ENCODE peak calls at places on chromosomes 12 and 14, in five cellular contexts. J is myocyte; B is stimulated activated CD4-positive, alpha-beta T cell treated with anti-CD3 and anti-CD28 coated beads, Interleukin-1b, Interleukin-23, amount 100 ng/mL, for 1 hour; F is nephron progenitor cell; U is SIG-M5. G is an unnamed sample.

GRCh38 chr14:76651410-76652055 is 109.7 kb upstream of the VASH1 start:
- DNase-seq in J (no peak), F (no peak), B (no peak), U (no peak), G (no peak)

GRCh38 chr14:100673085-100673806 is 53.4 kb upstream of the DLK1 start:
- DNase-seq in B (no peak), U (no peak), F (no peak), J (no peak), G (peak; percentile 62)

GRCh38 chr14:70857499-70857895 is 48.2 kb upstream of the MAP3K9 start:
- DNase-seq in B (no peak), U (no peak), J (no peak), F (no peak), G (no peak)

GRCh38 chr14:54166049-54166950 is 209.7 kb upstream of the BMP4 start:
- DNase-seq in B (no peak), J (no peak), F (no peak), U (no peak), G (no peak)

GRCh38 chr12:53603196-53603595 is 23.0 kb downstream of the ATF7 start:
- DNase-seq in B (no peak), F (no peak), J (no peak), U (no peak), G (no peak)

GRCh38 chr12:105992849-105993740 is 145.7 kb downstream of the NUAK1 start:
- DNase-seq in J (peak; percentile 70), U (no peak), F (no peak), B (no peak), G (no peak)

GRCh38 chr12:124485371-124485770 is 82.0 kb downstream of the NCOR2 start:
- DNase-seq in F (no peak), U (no peak), B (no peak), J (no peak), G (no peak)

GRCh38 chr12:109377139-109377685 is 29.5 kb downstream of the MYO1H start:
- DNase-seq in U (no peak), J (no peak), B (no peak), F (no peak), G (peak; percentile 39)

GRCh38 chr12:57240069-57240921 is 10.7 kb downstream of the STAC3 start:
- DNase-seq in B (no peak), J (peak; percentile 56), U (no peak), F (no peak), G (peak; percentile 52)

GRCh38 chr12:32051511-32052299 is 54.9 kb upstream of the BICD1 start:
- DNase-seq in B (no peak), F (no peak), J (peak; percentile 26), U (peak; percentile 55), G (no peak)

GRCh38 chr12:122896662-122897061 is 738 bp upstream of the VPS37B start:
- DNase-seq in F (no peak), B (no peak), U (no peak), J (no peak), G (no peak)

GRCh38 chr14:102593841-102594170 is 1.4 kb downstream of the RCOR1 start:
- DNase-seq in U (no peak), B (no peak), J (no peak), F (no peak), G (no peak)

GRCh38 chr12:79555006-79555925 is 135.5 kb downstream of the PAWR start:
- DNase-seq in F (no peak), U (no peak), B (no peak), J (peak; percentile 63), G (no peak)

GRCh38 chr12:14927267-14927666 is 11.1 kb downstream of the ERP27 start:
- DNase-seq in B (no peak), U (no peak), J (no peak), F (no peak), G (no peak)

GRCh38 chr14:26255213-26255612 is 342.6 kb downstream of the NOVA1 start:
- DNase-seq in B (no peak), U (no peak), J (peak; percentile 13), F (no peak), G (no peak)

GRCh38 chr12:80272516-80272915 is 171.5 kb upstream of the PTPRQ start:
- DNase-seq in B (no peak), U (no peak), F (no peak), J (no peak), G (no peak)

GRCh38 chr12:19402743-19403400 is 36.4 kb upstream of the AEBP2 start:
- DNase-seq in B (no peak), U (no peak), F (no peak), J (peak; percentile 96), G (no peak)

GRCh38 chr14:90534091-90534837 is 137.4 kb downstream of the CALM1 start:
- DNase-seq in F (no peak), U (no peak), B (no peak), J (peak; percentile 79), G (no peak)

GRCh38 chr12:49882248-49882850 is 21.4 kb downstream of the FAIM2 start:
- DNase-seq in B (no peak), U (no peak), F (no peak), J (no peak), G (no peak)

GRCh38 chr14:105938055-105938863 is 411.9 kb downstream of the TMEM121 start:
- DNase-seq in B (no peak), F (no peak), U (no peak), J (no peak), G (no peak)

GRCh38 chr12:46556105-46556559 is 183.6 kb upstream of the SLC38A2 start:
- DNase-seq in U (no peak), J (peak; percentile 95), B (no peak), F (no peak), G (no peak)

GRCh38 chr12:129025055-129025454 is 171.8 kb downstream of the GLT1D1 start:
- DNase-seq in F (no peak), B (no peak), U (no peak), J (no peak), G (no peak)

GRCh38 chr12:49950310-49951251 is at the start of gene AQP2:
- DNase-seq in U (no peak), F (no peak), B (no peak), J (no peak), G (no peak)

GRCh38 chr12:119710941-119711551 is 43.1 kb downstream of the PRKAB1 start:
- DNase-seq in U (no peak), B (no peak), F (no peak), J (no peak), G (no peak)

GRCh38 chr12:104720346-104721064 is 237.6 kb downstream of the SLC41A2 start:
- DNase-seq in B (no peak), U (no peak), F (no peak), J (peak; percentile 83), G (no peak)

GRCh38 chr14:49875640-49876198 is 17.2 kb upstream of the ARF6 start:
- DNase-seq in B (no peak), U (no peak), J (no peak), F (no peak), G (no peak)

GRCh38 chr12:69062838-69063237 is 129.9 kb upstream of the CPM start:
- DNase-seq in J (no peak), F (no peak), U (no peak), B (no peak), G (no peak)

GRCh38 chr14:64726585-64726890 is 22.3 kb downstream of the PLEKHG3 start:
- DNase-seq in U (no peak), F (no peak), J (peak; percentile 62), B (no peak), G (no peak)

GRCh38 chr14:72523397-72524157 is 370.3 kb downstream of the DPF3 start:
- DNase-seq in J (no peak), B (no peak), U (no peak), F (no peak), G (no peak)

GRCh38 chr12:110304061-110304551 is 23.1 kb downstream of the ATP2A2 start:
- DNase-seq in J (no peak), B (no peak), U (no peak), F (no peak), G (no peak)

GRCh38 chr12:127393896-127394295 is 873.1 kb upstream of the TMEM132C start:
- DNase-seq in B (no peak), F (no peak), J (peak; percentile 24), U (no peak), G (no peak)

GRCh38 chr12:58509116-58509885 is 411.0 kb downstream of the LRIG3 start:
- DNase-seq in U (no peak), F (no peak), J (no peak), B (no peak), G (no peak)

GRCh38 chr12:115450710-115451109 is 766.7 kb upstream of the TBX3 start:
- DNase-seq in U (no peak), J (no peak), F (no peak), B (no peak), G (no peak)

GRCh38 chr14:65195042-65195719 is 92.9 kb upstream of the MAX start:
- DNase-seq in F (no peak), J (no peak), B (no peak), U (no peak), G (no peak)